ENCODE peak calls at places on chromosomes 2 and 18, in six cellular contexts. W is RWPE2, F is GM23338, K is prostate gland, G is hepatocyte, O is ovary. L is an unnamed sample. For H3K4me1, the result is how much of the 10 kb centered on the place peaks cover.

GRCh38 chr18:75124967-75125358 is 84.0 kb downstream of the PTGR3 start:
- DNase-seq in W (no peak), F (no peak), K (no peak), G (no peak), O (no peak), L (no peak)

GRCh38 chr2:46643951-46644350 is 164.6 kb downstream of the TMEM247 start:
- DNase-seq in W (no peak), F (no peak), K (no peak), G (no peak), O (no peak), L (no peak)

GRCh38 chr18:63994783-63995399 is 25.0 kb downstream of the SERPINB8 start:
- DNase-seq in W (no peak), F (peak), K (no peak), G (peak), O (peak), L (no peak)

GRCh38 chr2:105708697-105709096 is 36.0 kb upstream of the NCK2 start:
- DNase-seq in W (no peak), F (no peak), K (no peak), G (no peak), O (no peak), L (no peak)

GRCh38 chr2:111121873-111122630 is 1.3 kb downstream of the BCL2L11 start:
- DNase-seq in W (peak), F (peak), K (peak), G (peak), O (peak), L (peak)

GRCh38 chr18:77191241-77191751 is 58.4 kb upstream of the GALR1 start:
- DNase-seq in W (no peak), F (no peak), K (no peak), G (no peak), O (no peak), L (no peak)

GRCh38 chr2:37671013-37671815 is at the start of gene CDC42EP3:
- DNase-seq in W (peak), F (peak), K (peak), G (peak), O (peak), L (peak)

GRCh38 chr2:18435425-18436037 is 124.9 kb downstream of the RDH14 start:
- DNase-seq in W (no peak), F (peak), K (peak), G (peak), O (no peak), L (no peak)

GRCh38 chr2:240987588-240987987 is 10.8 kb upstream of the SNED1 start:
- DNase-seq in W (no peak), F (no peak), K (no peak), G (no peak), O (no peak), L (no peak)

GRCh38 chr2:217060516-217060915 is 200.7 kb upstream of the TNP1 start:
- DNase-seq in W (no peak), F (no peak), K (no peak), G (no peak), O (no peak), L (no peak)

GRCh38 chr2:235390108-235390815 is 103.6 kb upstream of the AGAP1 start:
- DNase-seq in W (no peak), F (no peak), K (no peak), G (no peak), O (no peak), L (no peak)
- H3K27ac ChIP-seq in W (no peak), F (no peak), K (no peak), G (no peak), O (no peak), L (no peak)

DNA sequence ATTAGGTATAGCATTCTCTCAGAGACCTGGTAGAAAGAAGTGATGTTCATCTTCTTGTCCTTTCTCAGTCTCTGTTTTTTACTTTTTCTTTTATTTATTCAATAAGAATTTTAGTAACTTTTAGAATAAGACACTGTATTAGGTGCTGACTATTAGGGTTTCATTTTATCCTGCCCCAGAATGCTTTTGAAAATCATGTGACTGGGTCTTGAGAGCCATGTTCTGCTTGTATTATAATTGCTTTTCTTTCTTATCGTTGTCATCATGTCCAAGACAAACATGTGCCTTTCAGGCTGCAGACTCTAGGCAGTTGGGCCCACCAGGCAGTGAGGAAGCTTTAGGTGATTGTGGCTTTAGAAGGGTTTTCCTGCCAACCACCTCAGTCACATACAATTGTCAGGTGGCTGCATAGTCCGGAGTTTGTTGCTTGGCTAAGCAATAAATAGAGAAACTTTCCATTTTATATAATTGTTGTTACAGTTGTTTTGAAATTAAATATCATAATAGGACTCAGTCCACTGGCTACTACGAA is 15.1 kb downstream of the GRHL1 start:
- DNase-seq in W (no peak), F (no peak), K (no peak), G (no peak), O (no peak), L (no peak)
- H3K4me1 ChIP-seq in W (under half), F (under half), K (under half), G (under half), O (under half), L (under half)

GRCh38 chr18:50313031-50313607 is 25.6 kb upstream of the CXXC1 start:
- DNase-seq in W (no peak), F (no peak), K (no peak), G (no peak), O (no peak), L (no peak)
- H3K4me3 ChIP-seq in W (no peak), F (no peak), K (no peak), G (no peak), O (no peak), L (no peak)

GRCh38 chr18:54888933-54889332 is 60.7 kb downstream of the RAB27B start:
- DNase-seq in W (no peak), F (no peak), K (no peak), G (no peak), O (no peak), L (no peak)

GRCh38 chr18:54883816-54884604 is 55.7 kb downstream of the RAB27B start:
- DNase-seq in W (no peak), F (no peak), K (no peak), G (no peak), O (no peak), L (no peak)

DNA sequence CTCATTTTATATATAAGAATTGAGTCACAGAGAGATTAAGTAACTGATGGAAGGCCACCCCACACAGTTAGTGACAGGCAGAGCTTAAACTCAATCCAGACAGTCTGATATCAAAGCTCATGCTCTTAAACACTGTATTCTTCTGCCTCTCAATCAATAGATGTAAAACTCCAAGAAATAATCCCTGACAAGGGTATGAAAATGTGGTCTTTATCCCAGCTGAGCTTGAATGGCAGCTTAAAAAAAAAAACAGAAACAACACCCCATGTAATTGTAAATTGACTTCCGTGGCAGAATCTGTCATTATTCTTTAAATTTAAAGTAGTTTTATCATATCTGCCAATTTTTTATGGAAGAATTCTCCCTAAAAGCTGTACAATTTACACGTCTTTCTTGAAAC is 60.1 kb downstream of the RAB27B start:
- DNase-seq in W (no peak), F (no peak), K (no peak), G (no peak), O (no peak), L (no peak)
- H3K27ac ChIP-seq in W (no peak), F (no peak), K (no peak), G (no peak), O (no peak), L (no peak)

GRCh38 chr2:60527762-60528161 is 25.7 kb downstream of the BCL11A start:
- DNase-seq in W (no peak), F (no peak), K (no peak), G (no peak), O (no peak), L (no peak)
- H3K4me1 ChIP-seq in W (under half), F (half or more), K (under half), G (under half), O (under half), L (half or more)

GRCh38 chr18:55420665-55420964 is 167.4 kb downstream of the TCF4 start:
- DNase-seq in W (no peak), F (no peak), K (no peak), G (no peak), O (no peak), L (no peak)

GRCh38 chr18:55419939-55420664 is 167.9 kb downstream of the TCF4 start:
- DNase-seq in W (no peak), F (no peak), K (no peak), G (no peak), O (no peak), L (no peak)

GRCh38 chr18:55420977-55421611 is 166.9 kb downstream of the TCF4 start:
- DNase-seq in W (no peak), F (no peak), K (no peak), G (no peak), O (no peak), L (no peak)

GRCh38 chr18:55422456-55423185 is 165.4 kb downstream of the TCF4 start:
- DNase-seq in W (no peak), F (no peak), K (no peak), G (no peak), O (peak), L (peak)

GRCh38 chr18:55421612-55422381 is 166.2 kb downstream of the TCF4 start:
- DNase-seq in W (no peak), F (no peak), K (peak), G (no peak), O (peak), L (no peak)
- H3K4me3 ChIP-seq in W (no peak), F (no peak), K (no peak), G (no peak), O (peak), L (peak)

DNA sequence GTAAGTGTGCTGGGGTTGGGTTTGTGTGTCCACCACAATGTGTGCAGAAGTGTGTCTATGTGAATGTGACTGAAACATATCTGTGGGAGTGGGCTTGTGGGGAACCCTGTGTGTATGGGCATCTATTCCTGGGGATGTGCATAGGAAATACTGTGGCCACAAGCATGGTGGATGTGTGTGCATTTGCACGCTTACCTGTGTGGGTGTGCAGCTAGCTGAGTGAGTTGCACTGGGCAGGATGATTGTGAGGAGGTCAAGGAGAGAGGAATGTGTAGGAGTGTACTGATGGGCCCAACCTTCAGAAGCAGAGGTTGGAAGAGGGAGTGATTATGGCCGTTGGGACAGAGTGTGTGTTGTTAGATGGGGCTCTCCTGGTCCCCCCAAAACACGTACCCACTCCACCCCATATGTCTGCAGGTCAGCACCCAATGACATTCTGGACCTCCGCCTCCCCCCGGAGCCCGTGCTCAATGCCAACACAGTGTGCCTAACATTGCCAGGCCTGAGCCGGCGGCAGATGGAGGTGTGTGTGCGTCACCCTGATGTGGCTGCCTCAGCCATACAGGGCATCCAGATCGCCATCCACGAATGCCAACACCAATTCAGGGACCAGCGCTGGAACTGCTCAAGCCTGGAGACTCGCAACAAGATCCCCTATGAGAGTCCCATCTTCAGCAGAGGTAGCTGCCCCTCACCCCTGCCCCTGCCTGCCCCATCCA is 1.3 kb downstream of the WNT10A start:
- DNase-seq in W (no peak), F (no peak), K (no peak), G (no peak), O (no peak), L (no peak)
- H3K27ac ChIP-seq in W (peak), F (no peak), K (no peak), G (no peak), O (no peak), L (no peak)

DNA sequence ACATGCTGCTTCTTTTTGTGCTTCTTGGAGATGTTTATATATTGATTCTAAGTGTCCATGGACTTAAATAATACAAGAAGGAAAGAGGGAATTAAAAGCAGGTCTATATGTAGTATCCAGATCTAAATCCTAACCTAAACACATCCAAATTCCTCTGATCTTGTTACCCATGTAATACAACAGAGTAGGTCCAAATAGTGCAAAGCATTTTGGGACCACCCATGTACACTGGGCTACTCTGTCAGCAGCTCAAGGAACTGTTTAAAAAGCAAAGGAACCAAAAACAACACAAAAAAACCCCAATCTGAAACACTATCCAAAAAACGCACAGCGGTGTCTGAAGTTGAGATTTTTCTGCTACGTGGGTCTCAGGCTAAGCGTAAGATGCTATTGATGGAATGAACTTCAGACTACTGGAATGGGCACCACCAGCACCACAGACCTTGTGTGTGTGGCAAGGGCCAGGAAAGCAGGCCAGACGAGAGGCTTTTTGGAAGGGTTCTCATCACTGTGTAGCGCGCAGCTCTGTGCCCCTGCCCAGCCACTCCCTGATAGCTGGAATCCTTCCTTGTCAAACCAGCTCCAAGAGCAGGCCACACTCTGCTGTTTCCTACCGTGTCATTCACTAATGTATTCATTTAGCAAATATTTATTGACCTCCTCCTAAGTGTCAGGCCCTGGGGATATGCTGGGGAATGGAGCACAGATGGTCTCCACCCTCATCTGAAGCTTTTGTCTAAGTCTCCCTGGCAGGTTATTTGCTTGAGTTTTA is 101.4 kb downstream of the COLEC12 start:
- DNase-seq in W (no peak), F (no peak), K (no peak), G (no peak), O (no peak), L (no peak)
- H3K4me1 ChIP-seq in W (under half), F (under half), K (under half), G (half or more), O (under half), L (under half)

L was measured in left ventricle myocardium inferior.